ENCODE peak calls at places on chromosomes 5 and 9, in five cellular contexts. One of them, this sample, is unnamed.

GRCh38 chr9:94084314-94084713 is at the start of gene PTPDC1:
- DNase-seq in hepatic stellate cell: peak
- DNase-seq in sciatic nerve: no peak
- DNase-seq in neural progenitor cell: peak
- DNase-seq in NCI-H1092: no peak
- DNase-seq in this sample: no peak

GRCh38 chr5:179257190-179257741 is 88.0 kb downstream of the ADAMTS2 start:
- DNase-seq in hepatic stellate cell: no peak
- DNase-seq in sciatic nerve: peak
- DNase-seq in neural progenitor cell: no peak
- DNase-seq in NCI-H1092: no peak
- DNase-seq in this sample: no peak

GRCh38 chr5:72295539-72295938 is 24.5 kb downstream of the MRPS27 start:
- DNase-seq in hepatic stellate cell: no peak
- DNase-seq in sciatic nerve: no peak
- DNase-seq in neural progenitor cell: no peak
- DNase-seq in NCI-H1092: no peak
- DNase-seq in this sample: no peak

GRCh38 chr5:132003170-132003744 is 8.2 kb downstream of the ACSL6 start:
- DNase-seq in hepatic stellate cell: no peak
- DNase-seq in sciatic nerve: no peak
- DNase-seq in neural progenitor cell: peak
- DNase-seq in NCI-H1092: no peak
- DNase-seq in this sample: no peak

GRCh38 chr5:138972836-138973235 is 97.7 kb upstream of the LRRTM2 start:
- DNase-seq in hepatic stellate cell: no peak
- DNase-seq in sciatic nerve: no peak
- DNase-seq in neural progenitor cell: peak
- DNase-seq in NCI-H1092: no peak
- DNase-seq in this sample: no peak

GRCh38 chr9:127968717-127969383 is 11.9 kb downstream of the EEIG1 start:
- DNase-seq in hepatic stellate cell: peak
- DNase-seq in sciatic nerve: peak
- DNase-seq in neural progenitor cell: no peak
- DNase-seq in NCI-H1092: peak
- DNase-seq in this sample: no peak

GRCh38 chr9:16058131-16058549 is 505.3 kb downstream of the CCDC171 start:
- DNase-seq in hepatic stellate cell: peak
- DNase-seq in sciatic nerve: no peak
- DNase-seq in neural progenitor cell: no peak
- DNase-seq in NCI-H1092: no peak
- DNase-seq in this sample: no peak

GRCh38 chr9:98380065-98380681 is 124.7 kb upstream of the TBC1D2 start:
- DNase-seq in hepatic stellate cell: peak
- DNase-seq in sciatic nerve: no peak
- DNase-seq in neural progenitor cell: peak
- DNase-seq in NCI-H1092: no peak
- DNase-seq in this sample: no peak

GRCh38 chr5:53884411-53884810 is 324.0 kb downstream of the NDUFS4 start:
- DNase-seq in hepatic stellate cell: no peak
- DNase-seq in sciatic nerve: no peak
- DNase-seq in neural progenitor cell: no peak
- DNase-seq in NCI-H1092: no peak
- DNase-seq in this sample: no peak

GRCh38 chr9:99680191-99680590 is 141.5 kb upstream of the NR4A3 start:
- DNase-seq in hepatic stellate cell: peak
- DNase-seq in sciatic nerve: no peak
- DNase-seq in neural progenitor cell: no peak
- DNase-seq in NCI-H1092: no peak
- DNase-seq in this sample: no peak

GRCh38 chr9:136686794-136687711 is at the start of gene AGPAT2:
- DNase-seq in hepatic stellate cell: peak
- DNase-seq in sciatic nerve: peak
- DNase-seq in neural progenitor cell: peak
- DNase-seq in NCI-H1092: peak
- DNase-seq in this sample: peak

GRCh38 chr5:116699348-116699747 is 124.7 kb upstream of the SEMA6A start:
- DNase-seq in hepatic stellate cell: no peak
- DNase-seq in sciatic nerve: no peak
- DNase-seq in neural progenitor cell: no peak
- DNase-seq in NCI-H1092: no peak
- DNase-seq in this sample: no peak

GRCh38 chr5:68041293-68041692 is 174.3 kb upstream of the PIK3R1 start:
- DNase-seq in hepatic stellate cell: no peak
- DNase-seq in sciatic nerve: no peak
- DNase-seq in neural progenitor cell: no peak
- DNase-seq in NCI-H1092: no peak
- DNase-seq in this sample: no peak

GRCh38 chr5:17713301-17713700 is 79.0 kb downstream of the TAF11L14 start:
- DNase-seq in hepatic stellate cell: no peak
- DNase-seq in sciatic nerve: no peak
- DNase-seq in neural progenitor cell: no peak
- DNase-seq in NCI-H1092: no peak
- DNase-seq in this sample: no peak